ENCODE peak calls at places on chromosomes 12 and 14, in six cellular contexts. E, G, H, T, D and V are unnamed samples.

GRCh38 chr12:98922871-98923270 is 277.8 kb downstream of the APAF1 start:
- DNase-seq in E (no peak), G (no peak), H (no peak), T (no peak), D (no peak), V (no peak)

GRCh38 chr14:101037021-101037817 is 133.7 kb upstream of the RTL1 start:
- DNase-seq in E (no peak), G (no peak), H (no peak), T (no peak), D (no peak), V (no peak)

GRCh38 chr12:7937867-7938506 is 2.0 kb upstream of the SLC2A3 start:
- DNase-seq in E (no peak), G (peak), H (no peak), T (no peak), D (no peak), V (no peak)

GRCh38 chr12:102371177-102371576 is 109.2 kb downstream of the IGF1 start:
- DNase-seq in E (no peak), G (no peak), H (no peak), T (no peak), D (no peak), V (no peak)

GRCh38 chr12:95882080-95882479 is 23.3 kb downstream of the SNRPF start:
- DNase-seq in E (no peak), G (no peak), H (no peak), T (no peak), D (no peak), V (no peak)

GRCh38 chr12:88856201-88856600 is 275.9 kb upstream of the KITLG start:
- DNase-seq in E (peak), G (no peak), H (no peak), T (no peak), D (no peak), V (no peak)

GRCh38 chr12:89354630-89354931 is 2.3 kb upstream of the DUSP6 start:
- DNase-seq in E (no peak), G (no peak), H (no peak), T (no peak), D (no peak), V (no peak)

GRCh38 chr12:131116437-131117117 is 162.9 kb downstream of the ADGRD1 start:
- DNase-seq in E (no peak), G (no peak), H (no peak), T (peak), D (no peak), V (no peak)

GRCh38 chr14:22477569-22478194 is 111.3 kb downstream of the DAD1 start:
- DNase-seq in E (no peak), G (no peak), H (no peak), T (no peak), D (no peak), V (no peak)

GRCh38 chr12:27573972-27574371 is 50.0 kb downstream of the PPFIBP1 start:
- DNase-seq in E (no peak), G (no peak), H (peak), T (no peak), D (no peak), V (no peak)

GRCh38 chr14:69263364-69263763 is 3.4 kb downstream of the GALNT16 start:
- DNase-seq in E (no peak), G (no peak), H (no peak), T (peak), D (no peak), V (no peak)
- TF ChIP-seq SIN3A in E (no peak), G (no peak), H (no peak), T (no peak), D (no peak), V (no peak)

GRCh38 chr12:54016478-54016964 is 7.7 kb downstream of the HOXC8 start:
- DNase-seq in E (no peak), G (no peak), H (no peak), T (no peak), D (no peak), V (no peak)
- H3K4me3 ChIP-seq in E (no peak), G (no peak), H (peak), T (peak), D (no peak), V (peak)

DNA sequence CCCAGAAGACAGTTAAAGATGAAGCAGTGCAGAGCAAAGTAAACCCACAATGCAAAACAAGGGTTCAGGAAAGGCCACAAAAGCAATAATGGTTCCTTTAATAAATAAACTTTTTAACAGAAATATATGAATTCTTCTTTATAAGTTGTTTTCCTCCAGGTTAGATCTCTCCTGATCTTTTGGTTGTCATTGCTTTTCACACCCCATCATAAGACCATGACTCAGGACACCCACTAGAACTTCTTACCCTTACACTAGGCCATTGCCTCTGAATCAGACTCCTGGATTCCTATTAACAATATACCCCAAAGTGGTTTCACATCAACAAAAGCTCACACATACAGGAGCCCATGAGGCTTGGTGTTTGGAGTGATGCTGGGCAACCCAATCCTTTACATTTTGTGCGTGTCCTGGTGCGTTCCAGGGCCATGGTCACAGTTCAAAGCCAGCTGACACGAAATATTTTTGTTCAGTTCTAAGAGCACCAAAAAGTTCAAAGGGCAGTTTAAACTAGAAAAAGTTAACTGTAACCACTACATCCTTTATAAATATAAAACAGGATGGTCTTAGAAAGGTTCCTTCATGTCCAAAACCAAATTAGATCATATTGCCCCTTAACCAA is 187.0 kb downstream of the EPS8 start:
- DNase-seq in E (peak), G (no peak), H (no peak), T (no peak), D (no peak), V (no peak)
- TF ChIP-seq REST in E (no peak), G (no peak), H (no peak), T (no peak), D (no peak), V (no peak)

DNA sequence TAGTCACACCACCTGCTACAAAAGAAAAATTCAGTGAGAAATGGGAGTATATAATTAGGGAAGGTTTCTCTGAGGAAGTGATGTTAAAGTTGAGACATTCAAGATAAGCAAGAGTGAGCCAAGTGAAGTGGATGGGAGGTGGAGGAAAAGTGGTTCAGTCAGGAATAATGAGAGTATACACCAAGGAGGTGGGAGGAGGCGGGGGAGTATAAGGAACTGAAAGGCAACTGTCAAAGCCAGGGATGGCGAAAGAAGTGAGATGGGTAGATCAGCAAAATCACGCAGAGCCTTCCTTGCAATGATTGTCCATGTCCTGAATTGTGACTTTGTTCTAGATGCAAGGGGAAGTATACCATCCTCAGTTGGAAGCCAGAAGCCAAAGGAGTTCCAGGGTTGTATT is 33.6 kb downstream of the PRKD1 start:
- DNase-seq in E (no peak), G (no peak), H (no peak), T (no peak), D (no peak), V (no peak)
- TF ChIP-seq SIN3A in E (no peak), G (no peak), H (no peak), T (no peak), D (no peak), V (no peak)

DNA sequence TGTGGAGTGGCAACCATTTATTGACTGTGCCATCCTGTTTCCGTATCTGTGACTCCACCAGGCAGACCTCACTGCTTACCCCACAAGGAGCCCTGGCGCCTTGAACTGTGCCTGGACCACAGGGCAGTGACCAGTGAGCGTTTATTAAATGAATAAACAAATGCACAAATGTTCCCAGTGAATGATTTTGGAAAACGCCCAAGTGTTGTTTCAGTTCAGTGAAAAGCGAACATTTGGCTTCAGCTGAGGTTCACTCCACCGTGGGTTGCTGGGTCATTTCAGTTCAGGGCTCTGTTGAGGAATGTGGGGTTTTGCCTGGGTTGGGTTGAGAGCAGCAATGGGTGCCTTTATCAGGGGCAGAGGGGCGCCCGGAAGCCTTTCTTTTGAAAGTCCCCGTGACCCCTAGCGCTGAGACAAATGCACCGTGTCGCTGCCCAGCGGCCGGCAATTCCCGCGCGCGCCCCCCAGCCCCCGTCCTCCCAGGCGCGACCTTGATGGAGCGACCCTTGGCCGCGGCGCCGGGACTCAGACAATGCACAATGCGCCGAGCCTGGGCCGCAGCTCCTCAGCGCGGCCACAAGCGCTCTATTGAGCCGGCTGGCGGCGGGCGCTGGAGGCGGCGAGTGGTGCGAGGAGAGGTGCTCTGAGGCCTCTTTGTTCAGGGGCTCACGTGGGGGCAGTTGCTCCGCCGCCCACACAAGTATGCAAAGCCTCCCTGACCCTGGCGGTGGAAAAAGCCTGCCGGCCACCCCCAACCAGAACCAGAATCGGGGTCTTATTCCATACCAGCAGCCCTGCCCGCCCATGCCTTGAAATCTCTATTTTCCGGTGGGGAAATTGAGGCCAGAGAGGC is 40.5 kb upstream of the CLMN start:
- DNase-seq in E (no peak), G (no peak), H (no peak), T (no peak), D (no peak), V (no peak)
- H3K4me3 ChIP-seq in E (no peak), G (no peak), H (no peak), T (no peak), D (no peak), V (no peak)

GRCh38 chr14:55099741-55100140 is 29.3 kb upstream of the LGALS3 start:
- DNase-seq in E (no peak), G (no peak), H (no peak), T (no peak), D (no peak), V (no peak)
- TF ChIP-seq REST in E (no peak), G (no peak), H (no peak), T (no peak), D (no peak), V (no peak)

DNA sequence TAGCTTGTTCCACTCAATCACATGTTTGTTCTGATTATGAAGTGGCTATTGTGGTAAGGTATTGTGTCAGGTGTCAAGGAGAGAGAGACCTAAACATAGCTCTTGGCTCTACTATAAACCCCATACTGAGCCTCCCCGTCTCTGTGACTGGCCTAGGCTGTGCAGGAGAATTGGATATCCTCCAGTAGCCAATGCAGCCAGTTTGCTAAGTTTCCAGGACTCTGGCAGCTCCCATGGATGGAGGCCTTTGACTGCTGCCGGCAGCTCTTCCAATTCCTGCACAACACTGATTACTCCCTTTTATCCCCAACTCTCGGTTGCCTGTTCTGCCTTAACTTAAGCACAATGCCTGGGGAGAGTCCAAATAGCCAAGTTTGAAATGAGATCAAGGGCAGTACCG is 59.3 kb downstream of the ABCC9 start:
- DNase-seq in E (no peak), G (no peak), H (no peak), T (no peak), D (no peak), V (no peak)
- TF ChIP-seq SIN3A in E (no peak), G (no peak), H (no peak), T (no peak), D (no peak), V (no peak)

GRCh38 chr12:6553051-6553868 is 2.6 kb downstream of the IFFO1 start:
- DNase-seq in E (no peak), G (no peak), H (no peak), T (no peak), D (no peak), V (no peak)
- H3K4me3 ChIP-seq in E (peak), G (no peak), H (no peak), T (peak), D (peak), V (no peak)

DNA sequence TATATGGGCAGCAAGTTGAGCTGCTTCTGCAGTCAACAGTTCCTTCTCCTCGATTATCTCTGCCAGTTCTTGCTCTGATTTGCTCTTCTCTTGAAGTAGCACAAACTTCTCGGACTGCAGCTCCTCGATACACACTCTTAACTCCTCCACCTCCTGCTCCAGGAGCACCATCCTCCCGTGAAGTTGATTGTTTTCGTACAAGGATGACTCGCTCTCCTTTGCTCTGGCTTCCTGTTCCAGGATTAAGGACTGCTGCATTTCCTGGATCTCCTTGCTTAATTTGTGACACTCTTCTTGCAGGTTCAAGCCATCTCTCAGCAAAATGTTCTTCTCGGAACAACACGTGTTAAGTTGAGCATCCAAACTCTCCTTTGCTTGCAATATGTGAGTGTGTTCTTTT is 56.2 kb upstream of the VPS33A start:
- DNase-seq in E (no peak), G (no peak), H (no peak), T (no peak), D (no peak), V (no peak)
- TF ChIP-seq REST in E (no peak), G (no peak), H (no peak), T (no peak), D (no peak), V (no peak)